ENCODE peak calls at places on chromosomes 5 and 9, in five cellular contexts. K, R, I, L and D are unnamed samples.

GRCh38 chr5:81749562-81750307 is 1.2 kb downstream of the SSBP2 start:
- DNase-seq in L (no peak), R (no peak), K (no peak), I (peak; percentile 9), D (peak; percentile 22)

GRCh38 chr5:80174790-80175189 is 81.1 kb downstream of the SERINC5 start:
- DNase-seq in L (no peak), I (no peak), K (no peak), R (no peak), D (no peak)

GRCh38 chr5:155418960-155419579 is 405.5 kb downstream of the KIF4B start:
- DNase-seq in L (no peak), I (no peak), R (no peak), K (no peak), D (no peak)

GRCh38 chr9:31137151-31137849 is 1247.1 kb upstream of the ACO1 start:
- DNase-seq in R (peak; percentile 98), I (no peak), K (peak; percentile 82), L (peak; percentile 95), D (peak; percentile 99)

GRCh38 chr5:124121198-124121597 is 609.2 kb downstream of the CSNK1G3 start:
- DNase-seq in I (no peak), K (no peak), R (no peak), L (no peak), D (no peak)

GRCh38 chr9:97237951-97238851 is 69.3 kb upstream of the CCDC180 start:
- DNase-seq in K (peak; percentile 82), L (peak; percentile 85), I (peak; percentile 77), R (peak; percentile 64), D (peak; percentile 88)

GRCh38 chr9:108245901-108246300 is 609.9 kb downstream of the ACTL7B start:
- DNase-seq in I (no peak), L (no peak), R (no peak), K (no peak), D (no peak)

GRCh38 chr5:55416306-55416705 is 108.5 kb downstream of the MTREX start:
- DNase-seq in K (peak; percentile 57), L (no peak), R (peak; percentile 23), I (no peak), D (no peak)

GRCh38 chr9:125807065-125807464 is 59.9 kb downstream of the PBX3 start:
- DNase-seq in I (no peak), K (peak; percentile 61), L (peak; percentile 47), R (peak; percentile 45), D (peak; percentile 75)

GRCh38 chr9:84373975-84374374 is 33.4 kb upstream of the SLC28A3 start:
- DNase-seq in R (no peak), I (no peak), K (no peak), L (no peak), D (no peak)

GRCh38 chr9:77679088-77679487 is 31.0 kb upstream of the GNA14 start:
- DNase-seq in R (no peak), L (peak; percentile 46), K (peak; percentile 14), I (no peak), D (no peak)

GRCh38 chr9:117411547-117411946 is 3.3 kb downstream of the ASTN2 start:
- DNase-seq in I (peak; percentile 74), R (no peak), L (peak; percentile 12), K (peak; percentile 19), D (peak; percentile 42)

GRCh38 chr9:81989700-81990099 is 1.1 kb downstream of the SPATA31D1 start:
- DNase-seq in K (no peak), R (no peak), L (no peak), I (no peak), D (no peak)

GRCh38 chr5:147737921-147738320 is 44.6 kb downstream of the JAKMIP2 start:
- DNase-seq in I (no peak), K (no peak), R (no peak), L (no peak), D (no peak)

GRCh38 chr5:176725521-176725920 is 78.2 kb downstream of the TSPAN17 start:
- DNase-seq in R (no peak), K (no peak), I (no peak), L (no peak), D (no peak)

DNA sequence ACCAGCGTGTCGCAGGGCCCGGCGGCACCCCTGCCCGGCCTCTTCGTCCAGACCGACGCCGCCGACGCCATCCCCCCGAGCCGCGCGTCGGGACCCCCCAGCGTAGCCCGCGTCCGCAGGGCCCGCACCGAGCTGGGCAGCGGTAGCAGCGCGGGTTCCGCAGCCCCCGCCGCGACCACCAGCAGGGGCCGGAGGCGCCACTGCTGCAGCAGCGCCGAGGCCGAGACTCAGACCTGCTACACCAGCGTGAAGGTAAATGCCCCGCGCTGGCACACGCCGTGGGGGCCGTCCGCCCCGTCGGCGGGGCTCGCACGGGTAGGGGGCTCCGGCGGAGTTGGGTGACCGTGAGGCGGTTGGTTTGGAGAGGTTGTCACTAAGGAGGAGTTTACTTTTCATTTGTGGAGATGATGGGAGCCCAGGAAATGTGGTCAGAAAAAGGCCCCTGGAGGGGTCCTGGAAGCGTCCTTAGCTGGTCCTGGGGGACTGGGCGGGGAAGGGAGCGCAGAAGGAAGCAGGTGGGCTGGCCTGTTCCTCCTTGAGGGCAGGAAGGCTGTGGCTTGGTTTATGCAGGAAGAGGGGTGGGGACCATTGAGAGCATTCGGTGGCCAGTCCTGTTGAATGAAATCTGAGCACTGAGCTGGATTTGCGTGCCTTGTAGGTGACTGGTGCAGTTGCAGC is 672 bp downstream of the PDE8B start:
- DNase-seq in L (no peak), R (no peak), I (no peak), K (no peak), D (no peak)
- H3K4me3 ChIP-seq in L (peak overlapping the region; percentile 4), R (peak overlapping the region; percentile 35), I (peak overlapping the region; percentile 31), K (no peak overlapping the region), D (peak overlapping the region; percentile 51)

GRCh38 chr5:115262405-115263247 is at the start of gene PGGT1B:
- DNase-seq in K (peak; percentile 56), I (peak; percentile 58), L (peak; percentile 73), R (peak; percentile 55), D (peak; percentile 71)
- TF ChIP-seq CTCF in K (no peak), I (no peak), L (no peak), R (no peak), D (no peak)

DNA sequence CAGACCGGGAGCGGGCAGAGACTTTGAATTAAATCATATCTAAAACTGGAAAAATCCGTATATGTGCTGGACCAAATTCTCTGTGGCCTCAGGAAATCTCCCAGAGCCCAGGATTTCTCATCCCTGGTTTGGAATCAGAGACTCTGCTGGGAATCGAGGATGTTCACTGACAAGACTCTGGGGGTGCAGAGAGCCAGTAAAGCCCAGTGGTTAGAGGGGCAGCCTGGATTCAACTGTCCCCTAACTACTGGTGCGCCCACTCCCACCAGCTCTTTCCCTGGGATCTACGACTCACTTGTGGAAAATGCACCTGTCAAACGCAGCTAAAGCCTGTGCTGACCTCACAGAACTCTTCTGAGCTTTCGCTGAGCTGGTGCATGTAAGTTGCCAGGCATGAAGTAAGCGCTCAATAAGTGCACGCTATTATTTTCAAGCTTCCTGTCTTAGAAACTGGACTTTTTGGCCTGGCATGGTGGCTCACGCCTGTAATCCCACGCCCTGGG is 20.5 kb upstream of the TOR2A start:
- DNase-seq in R (no peak), K (no peak), I (no peak), L (no peak), D (no peak)
- H3K4me3 ChIP-seq in R (no peak overlapping the region), K (no peak overlapping the region), I (no peak overlapping the region), L (no peak overlapping the region), D (no peak overlapping the region)

GRCh38 chr9:127158995-127159801 is 36.8 kb upstream of the ANGPTL2 start:
- DNase-seq in I (no peak), R (peak; percentile 89), L (peak; percentile 70), K (peak; percentile 94), D (peak; percentile 93)
- TF ChIP-seq CTCF in I (no peak), R (peak; percentile 34), L (peak; percentile 43), K (peak; percentile 43), D (peak; percentile 57)

GRCh38 chr5:145939532-145940065 is 3.2 kb downstream of the SH3RF2 start:
- DNase-seq in R (no peak), L (no peak), K (no peak), I (no peak), D (no peak)

GRCh38 chr5:145937432-145938250 is 1.3 kb downstream of the SH3RF2 start:
- DNase-seq in R (peak; percentile 79), I (peak; percentile 26), K (peak; percentile 20), L (no peak), D (peak; percentile 79)

GRCh38 chr5:145941096-145941676 is 4.8 kb downstream of the SH3RF2 start:
- DNase-seq in L (no peak), I (no peak), K (no peak), R (peak; percentile 58), D (peak; percentile 56)

GRCh38 chr5:145936401-145937131 is at the start of gene SH3RF2:
- DNase-seq in L (peak; percentile 59), K (peak; percentile 60), R (peak; percentile 85), I (peak; percentile 67), D (peak; percentile 91)

GRCh38 chr5:145938699-145939531 is 2.5 kb downstream of the SH3RF2 start:
- DNase-seq in R (peak; percentile 58), K (no peak), I (no peak), L (no peak), D (no peak)
- H3K4me3 ChIP-seq in R (peak overlapping the region; percentile 65), K (no peak overlapping the region), I (no peak overlapping the region), L (no peak overlapping the region), D (no peak overlapping the region)

GRCh38 chr9:12666813-12667212 is 26.4 kb upstream of the TYRP1 start:
- DNase-seq in R (no peak), L (no peak), K (no peak), I (no peak), D (no peak)
- TF ChIP-seq CTCF in R (no peak), L (no peak), K (peak; percentile 21), I (no peak), D (peak; percentile 35)

GRCh38 chr9:128829477-128830251 is at the start of gene SPOUT1:
- DNase-seq in L (peak; percentile 91), I (peak; percentile 94), R (peak; percentile 76), K (peak; percentile 84), D (peak; percentile 92)

GRCh38 chr9:128825923-128826702 is 3.5 kb downstream of the SPOUT1 start:
- DNase-seq in K (no peak), R (no peak), I (no peak), L (no peak), D (no peak)

GRCh38 chr9:128828719-128829452 is 708 bp downstream of the SPOUT1 start:
- DNase-seq in R (no peak), I (no peak), K (no peak), L (no peak), D (no peak)

GRCh38 chr9:128824911-128825310 is 4.7 kb downstream of the SPOUT1 start:
- DNase-seq in R (no peak), L (no peak), I (no peak), K (no peak), D (no peak)

GRCh38 chr9:128828267-128828666 is 1.3 kb downstream of the SPOUT1 start:
- DNase-seq in L (no peak), I (no peak), R (no peak), K (no peak), D (no peak)
- H3K4me3 ChIP-seq in L (peak overlapping the region; percentile 94), I (no peak overlapping the region), R (peak overlapping the region; percentile 84), K (no peak overlapping the region), D (peak overlapping the region; percentile 92)

GRCh38 chr9:109441296-109441695 is 56.8 kb downstream of the PTPN3 start:
- DNase-seq in R (no peak), I (no peak), K (no peak), L (no peak), D (no peak)
- TF ChIP-seq CTCF in R (peak; percentile 24), I (no peak), K (no peak), L (peak; percentile 31), D (peak; percentile 49)